ENCODE peak calls at places on chromosomes 5 and 9, in ten cellular contexts. One of them, this sample, is unnamed.

GRCh38 chr5:106311230-106311629 is 1359.5 kb downstream of the EFNA5 start:
- DNase-seq in progenitor cell of endocrine pancreas: no peak
- DNase-seq in left ventricle myocardium inferior: no peak
- DNase-seq in HFFc6: no peak
- DNase-seq in adrenal gland: peak
- DNase-seq in osteocyte: no peak
- DNase-seq in tibial artery: no peak
- DNase-seq in ascending aorta: no peak
- DNase-seq in choroid plexus epithelial cell: peak
- DNase-seq in AG10803: no peak
- DNase-seq in this sample: no peak

GRCh38 chr5:139664273-139664693 is 16.1 kb downstream of the CXXC5 start:
- DNase-seq in tibial artery: peak
- DNase-seq in adrenal gland: peak
- DNase-seq in progenitor cell of endocrine pancreas: no peak
- DNase-seq in left ventricle myocardium inferior: no peak
- DNase-seq in ascending aorta: peak
- DNase-seq in osteocyte: no peak
- DNase-seq in AG10803: no peak
- DNase-seq in HFFc6: no peak
- DNase-seq in choroid plexus epithelial cell: no peak
- DNase-seq in this sample: no peak

GRCh38 chr5:8600843-8601242 is 731.9 kb downstream of the MTRR start:
- DNase-seq in tibial artery: no peak
- DNase-seq in progenitor cell of endocrine pancreas: no peak
- DNase-seq in left ventricle myocardium inferior: no peak
- DNase-seq in osteocyte: no peak
- DNase-seq in ascending aorta: no peak
- DNase-seq in AG10803: no peak
- DNase-seq in adrenal gland: no peak
- DNase-seq in choroid plexus epithelial cell: no peak
- DNase-seq in HFFc6: no peak
- DNase-seq in this sample: no peak

GRCh38 chr9:6907772-6908381 is 150.1 kb downstream of the KDM4C start:
- DNase-seq in choroid plexus epithelial cell: peak
- DNase-seq in ascending aorta: no peak
- DNase-seq in osteocyte: no peak
- DNase-seq in progenitor cell of endocrine pancreas: no peak
- DNase-seq in HFFc6: peak
- DNase-seq in AG10803: peak
- DNase-seq in left ventricle myocardium inferior: no peak
- DNase-seq in adrenal gland: peak
- DNase-seq in tibial artery: no peak
- DNase-seq in this sample: no peak

GRCh38 chr5:148492351-148492750 is 108.6 kb downstream of the FBXO38 start:
- DNase-seq in adrenal gland: no peak
- DNase-seq in osteocyte: no peak
- DNase-seq in HFFc6: no peak
- DNase-seq in tibial artery: no peak
- DNase-seq in choroid plexus epithelial cell: no peak
- DNase-seq in left ventricle myocardium inferior: no peak
- DNase-seq in progenitor cell of endocrine pancreas: no peak
- DNase-seq in ascending aorta: no peak
- DNase-seq in AG10803: no peak
- DNase-seq in this sample: no peak

GRCh38 chr5:131749723-131750470 is 46.9 kb downstream of the FNIP1 start:
- DNase-seq in tibial artery: no peak
- DNase-seq in adrenal gland: no peak
- DNase-seq in osteocyte: no peak
- DNase-seq in choroid plexus epithelial cell: no peak
- DNase-seq in progenitor cell of endocrine pancreas: no peak
- DNase-seq in left ventricle myocardium inferior: no peak
- DNase-seq in HFFc6: no peak
- DNase-seq in AG10803: no peak
- DNase-seq in ascending aorta: no peak
- DNase-seq in this sample: no peak

GRCh38 chr9:32627394-32627954 is 8.0 kb downstream of the TAF1L start:
- DNase-seq in HFFc6: no peak
- DNase-seq in osteocyte: no peak
- DNase-seq in AG10803: no peak
- DNase-seq in tibial artery: no peak
- DNase-seq in progenitor cell of endocrine pancreas: no peak
- DNase-seq in ascending aorta: no peak
- DNase-seq in choroid plexus epithelial cell: no peak
- DNase-seq in adrenal gland: no peak
- DNase-seq in left ventricle myocardium inferior: no peak
- DNase-seq in this sample: no peak

GRCh38 chr9:36138901-36139300 is 2.4 kb downstream of the GLIPR2 start:
- DNase-seq in ascending aorta: peak
- DNase-seq in AG10803: no peak
- DNase-seq in tibial artery: no peak
- DNase-seq in HFFc6: no peak
- DNase-seq in progenitor cell of endocrine pancreas: no peak
- DNase-seq in left ventricle myocardium inferior: no peak
- DNase-seq in osteocyte: no peak
- DNase-seq in adrenal gland: no peak
- DNase-seq in choroid plexus epithelial cell: no peak
- DNase-seq in this sample: no peak

GRCh38 chr9:86637515-86637914 is 283.3 kb upstream of the TUT7 start:
- DNase-seq in adrenal gland: peak
- DNase-seq in choroid plexus epithelial cell: peak
- DNase-seq in tibial artery: no peak
- DNase-seq in left ventricle myocardium inferior: peak
- DNase-seq in progenitor cell of endocrine pancreas: peak
- DNase-seq in AG10803: peak
- DNase-seq in ascending aorta: no peak
- DNase-seq in HFFc6: peak
- DNase-seq in osteocyte: peak
- DNase-seq in this sample: no peak

GRCh38 chr5:10867408-10868303 is 106.6 kb upstream of the DAP start:
- DNase-seq in HFFc6: no peak
- DNase-seq in progenitor cell of endocrine pancreas: no peak
- DNase-seq in ascending aorta: no peak
- DNase-seq in osteocyte: no peak
- DNase-seq in adrenal gland: no peak
- DNase-seq in left ventricle myocardium inferior: no peak
- DNase-seq in choroid plexus epithelial cell: no peak
- DNase-seq in tibial artery: no peak
- DNase-seq in AG10803: no peak
- DNase-seq in this sample: no peak

GRCh38 chr5:10860645-10861455 is 99.8 kb upstream of the DAP start:
- DNase-seq in progenitor cell of endocrine pancreas: no peak
- DNase-seq in osteocyte: no peak
- DNase-seq in left ventricle myocardium inferior: no peak
- DNase-seq in AG10803: peak
- DNase-seq in HFFc6: peak
- DNase-seq in adrenal gland: no peak
- DNase-seq in tibial artery: no peak
- DNase-seq in choroid plexus epithelial cell: peak
- DNase-seq in ascending aorta: no peak
- DNase-seq in this sample: no peak

GRCh38 chr5:10860196-10860543 is 99.1 kb upstream of the DAP start:
- DNase-seq in left ventricle myocardium inferior: no peak
- DNase-seq in osteocyte: no peak
- DNase-seq in choroid plexus epithelial cell: no peak
- DNase-seq in adrenal gland: no peak
- DNase-seq in ascending aorta: no peak
- DNase-seq in tibial artery: no peak
- DNase-seq in AG10803: no peak
- DNase-seq in HFFc6: no peak
- DNase-seq in progenitor cell of endocrine pancreas: no peak
- DNase-seq in this sample: no peak

GRCh38 chr5:10866913-10867312 is 105.9 kb upstream of the DAP start:
- DNase-seq in progenitor cell of endocrine pancreas: no peak
- DNase-seq in ascending aorta: no peak
- DNase-seq in tibial artery: no peak
- DNase-seq in osteocyte: no peak
- DNase-seq in HFFc6: no peak
- DNase-seq in AG10803: no peak
- DNase-seq in adrenal gland: no peak
- DNase-seq in choroid plexus epithelial cell: peak
- DNase-seq in left ventricle myocardium inferior: no peak
- DNase-seq in this sample: no peak

DNA sequence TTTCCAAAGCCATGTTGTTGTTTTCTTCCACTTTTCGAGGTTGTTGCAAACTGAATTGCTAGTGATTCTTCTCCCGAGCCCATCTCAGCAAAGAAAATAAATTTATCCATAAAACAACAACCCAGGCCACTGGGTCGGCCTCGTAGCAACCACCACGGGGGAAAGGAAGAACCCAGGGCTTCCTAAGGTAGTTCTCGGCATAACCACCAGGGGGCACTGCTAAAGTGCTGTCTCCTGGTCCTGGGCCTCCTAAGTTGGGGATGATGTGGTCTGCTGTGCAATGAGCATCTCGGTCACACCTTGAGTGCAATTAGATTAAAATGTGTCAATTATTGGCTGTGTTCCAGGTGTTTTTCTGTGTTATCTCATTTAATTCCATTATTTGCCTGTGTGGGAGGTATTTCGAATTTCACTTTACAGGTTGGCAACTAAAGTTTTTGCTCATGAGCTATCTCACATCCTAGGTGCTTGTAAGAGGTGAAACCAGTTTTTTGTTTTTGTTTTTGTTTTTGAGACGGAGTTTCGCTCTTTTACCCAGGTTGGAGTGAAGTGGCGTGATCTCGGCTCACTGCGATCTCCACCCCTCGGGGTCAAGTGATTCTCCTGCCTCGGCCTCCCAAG is 102.8 kb upstream of the DAP start:
- DNase-seq in adrenal gland: peak
- DNase-seq in left ventricle myocardium inferior: no peak
- DNase-seq in AG10803: peak
- DNase-seq in ascending aorta: no peak
- DNase-seq in osteocyte: no peak
- DNase-seq in tibial artery: peak
- DNase-seq in HFFc6: peak
- DNase-seq in choroid plexus epithelial cell: peak
- DNase-seq in progenitor cell of endocrine pancreas: no peak
- DNase-seq in this sample: no peak
- TF ChIP-seq CTCF in adrenal gland: peak
- TF ChIP-seq CTCF in left ventricle myocardium inferior: peak
- TF ChIP-seq CTCF in AG10803: peak
- TF ChIP-seq CTCF in ascending aorta: peak
- TF ChIP-seq CTCF in osteocyte: peak
- TF ChIP-seq CTCF in tibial artery: peak
- TF ChIP-seq CTCF in HFFc6: peak
- TF ChIP-seq CTCF in choroid plexus epithelial cell: peak
- TF ChIP-seq CTCF in progenitor cell of endocrine pancreas: peak
- TF ChIP-seq CTCF in this sample: peak

DNA sequence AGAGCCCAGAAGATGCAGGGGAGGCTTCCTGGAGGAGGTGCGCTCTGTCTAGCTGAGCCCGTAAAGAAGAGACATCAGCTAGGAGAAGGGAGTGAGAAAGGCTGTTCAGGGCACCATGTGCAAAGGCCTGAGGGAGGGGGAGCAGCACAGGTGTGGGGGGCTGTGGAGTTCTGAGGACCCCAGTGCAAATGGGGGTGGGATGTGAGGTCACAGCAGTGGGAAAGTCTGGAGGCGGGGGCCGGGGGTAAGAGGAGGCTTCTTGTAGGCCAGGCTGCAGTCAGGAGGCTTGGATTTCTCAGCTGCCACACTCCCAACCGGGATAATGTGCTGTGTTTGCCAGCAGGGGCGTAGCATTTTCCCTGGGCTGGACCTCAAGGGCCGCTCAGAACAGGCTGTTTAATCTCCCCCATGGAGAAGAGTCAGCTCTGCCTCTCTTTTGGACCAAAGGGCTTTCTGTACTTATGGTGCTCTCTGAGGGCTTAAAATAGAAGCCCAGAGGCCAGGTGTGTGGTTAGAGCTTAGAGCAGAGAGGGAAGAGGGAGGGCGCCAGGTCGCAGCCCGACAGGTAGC is 5.7 kb downstream of the NEURL1B start:
- DNase-seq in AG10803: no peak
- DNase-seq in left ventricle myocardium inferior: peak
- DNase-seq in osteocyte: no peak
- DNase-seq in HFFc6: no peak
- DNase-seq in choroid plexus epithelial cell: peak
- DNase-seq in ascending aorta: no peak
- DNase-seq in progenitor cell of endocrine pancreas: no peak
- DNase-seq in tibial artery: peak
- DNase-seq in adrenal gland: no peak
- DNase-seq in this sample: peak
- TF ChIP-seq CTCF in AG10803: peak
- TF ChIP-seq CTCF in left ventricle myocardium inferior: peak
- TF ChIP-seq CTCF in osteocyte: peak
- TF ChIP-seq CTCF in HFFc6: peak
- TF ChIP-seq CTCF in choroid plexus epithelial cell: peak
- TF ChIP-seq CTCF in ascending aorta: no peak
- TF ChIP-seq CTCF in progenitor cell of endocrine pancreas: peak
- TF ChIP-seq CTCF in tibial artery: peak
- TF ChIP-seq CTCF in adrenal gland: peak
- TF ChIP-seq CTCF in this sample: peak

DNA sequence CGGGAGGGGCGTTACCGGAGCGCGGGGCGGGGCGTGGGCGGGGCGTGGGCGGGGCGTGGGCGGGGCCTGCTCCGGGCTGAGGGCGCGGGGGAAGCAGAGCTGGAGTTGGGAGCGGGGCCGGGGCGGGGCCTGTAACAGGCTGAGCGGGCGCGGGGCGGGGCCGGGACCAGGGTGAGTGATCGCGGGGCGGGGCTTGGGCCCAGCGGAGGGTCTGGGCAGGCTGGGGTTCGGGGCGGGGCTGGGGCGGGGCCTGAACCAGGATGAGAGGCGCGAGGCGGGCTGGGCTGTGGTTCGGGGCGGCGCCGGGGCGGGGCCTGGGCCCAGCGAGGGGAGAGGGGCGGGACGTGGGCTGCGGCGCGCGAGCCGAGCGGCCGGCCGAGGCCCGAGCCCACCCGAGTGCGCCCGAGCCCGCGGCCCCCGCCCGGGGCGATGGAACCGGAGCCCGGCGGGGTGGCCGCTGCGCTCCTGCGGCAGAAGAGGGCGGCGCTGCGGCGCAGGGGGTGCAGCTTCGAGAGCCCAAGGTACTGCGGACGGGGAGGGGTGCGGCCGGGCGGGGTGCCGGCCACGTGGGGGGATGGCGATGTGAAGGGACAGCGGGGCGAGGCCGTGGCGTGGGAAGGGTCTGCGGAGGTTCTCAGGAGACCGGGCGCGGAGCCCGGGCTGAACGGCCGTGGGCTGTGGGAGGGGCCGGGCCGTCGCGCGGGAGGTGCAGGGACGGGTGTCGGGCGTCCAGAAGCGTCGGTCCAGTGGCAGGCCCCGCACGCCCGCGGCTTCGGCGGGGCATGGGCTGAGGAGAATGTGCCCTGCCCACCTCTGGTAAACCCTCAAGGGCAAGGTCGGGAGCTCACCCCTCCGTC is 39.5 kb upstream of the GARNL3 start:
- DNase-seq in tibial artery: peak
- DNase-seq in osteocyte: peak
- DNase-seq in progenitor cell of endocrine pancreas: peak
- DNase-seq in choroid plexus epithelial cell: peak
- DNase-seq in ascending aorta: peak
- DNase-seq in adrenal gland: peak
- DNase-seq in left ventricle myocardium inferior: peak
- DNase-seq in AG10803: peak
- DNase-seq in HFFc6: peak
- DNase-seq in this sample: peak
- TF ChIP-seq CTCF in tibial artery: no peak
- TF ChIP-seq CTCF in osteocyte: no peak
- TF ChIP-seq CTCF in progenitor cell of endocrine pancreas: no peak
- TF ChIP-seq CTCF in choroid plexus epithelial cell: no peak
- TF ChIP-seq CTCF in ascending aorta: peak
- TF ChIP-seq CTCF in adrenal gland: no peak
- TF ChIP-seq CTCF in left ventricle myocardium inferior: no peak
- TF ChIP-seq CTCF in AG10803: no peak
- TF ChIP-seq CTCF in HFFc6: no peak
- TF ChIP-seq CTCF in this sample: no peak

GRCh38 chr5:158739941-158740340 is 359.8 kb downstream of the EBF1 start:
- DNase-seq in ascending aorta: peak
- DNase-seq in AG10803: no peak
- DNase-seq in progenitor cell of endocrine pancreas: no peak
- DNase-seq in left ventricle myocardium inferior: no peak
- DNase-seq in tibial artery: no peak
- DNase-seq in adrenal gland: no peak
- DNase-seq in choroid plexus epithelial cell: peak
- DNase-seq in osteocyte: no peak
- DNase-seq in HFFc6: no peak
- DNase-seq in this sample: no peak
- TF ChIP-seq CTCF in ascending aorta: peak
- TF ChIP-seq CTCF in AG10803: peak
- TF ChIP-seq CTCF in progenitor cell of endocrine pancreas: no peak
- TF ChIP-seq CTCF in left ventricle myocardium inferior: peak
- TF ChIP-seq CTCF in tibial artery: peak
- TF ChIP-seq CTCF in adrenal gland: no peak
- TF ChIP-seq CTCF in choroid plexus epithelial cell: peak
- TF ChIP-seq CTCF in osteocyte: no peak
- TF ChIP-seq CTCF in HFFc6: no peak
- TF ChIP-seq CTCF in this sample: peak

This sample was measured in heart left ventricle.